ENCODE peak calls at places on chromosome 4, in six cellular contexts. One of them, this sample, is unnamed.

GRCh38 chr4:154366956-154367355 is 124.6 kb downstream of the DCHS2 start:
- DNase-seq in GM12891: no peak
- DNase-seq in HepG2: no peak
- DNase-seq in H1: no peak
- DNase-seq in GM12878: no peak
- DNase-seq in K562: no peak
- DNase-seq in this sample: no peak

GRCh38 chr4:150518559-150518958 is 63.4 kb upstream of the MAB21L2 start:
- DNase-seq in GM12891: no peak
- DNase-seq in HepG2: no peak
- DNase-seq in H1: no peak
- DNase-seq in GM12878: no peak
- DNase-seq in K562: no peak
- DNase-seq in this sample: no peak

GRCh38 chr4:10296730-10297129 is 160.5 kb downstream of the ZNF518B start:
- DNase-seq in GM12891: no peak
- DNase-seq in HepG2: no peak
- DNase-seq in H1: no peak
- DNase-seq in GM12878: no peak
- DNase-seq in K562: no peak
- DNase-seq in this sample: no peak

GRCh38 chr4:115128037-115128436 is 14.6 kb upstream of the NDST4 start:
- DNase-seq in GM12891: no peak
- DNase-seq in HepG2: no peak
- DNase-seq in H1: no peak
- DNase-seq in GM12878: no peak
- DNase-seq in K562: no peak
- DNase-seq in this sample: no peak

GRCh38 chr4:9891740-9892139 is 110.3 kb downstream of the DRD5 start:
- DNase-seq in GM12891: no peak
- DNase-seq in HepG2: no peak
- DNase-seq in H1: no peak
- DNase-seq in GM12878: no peak
- DNase-seq in K562: no peak
- DNase-seq in this sample: no peak

GRCh38 chr4:122783301-122784215 is 43.1 kb upstream of the FGF2 start:
- DNase-seq in GM12891: no peak
- DNase-seq in HepG2: peak; percentile 37
- DNase-seq in H1: peak; percentile 95
- DNase-seq in GM12878: no peak
- DNase-seq in K562: no peak
- DNase-seq in this sample: no peak

GRCh38 chr4:15778191-15778741 is at the start of gene CD38:
- DNase-seq in GM12891: peak; percentile 49
- DNase-seq in HepG2: no peak
- DNase-seq in H1: no peak
- DNase-seq in GM12878: peak; percentile 67
- DNase-seq in K562: no peak
- DNase-seq in this sample: peak; percentile 51

GRCh38 chr4:851701-852430 is 25.9 kb upstream of the CPLX1 start:
- DNase-seq in GM12891: no peak
- DNase-seq in HepG2: no peak
- DNase-seq in H1: no peak
- DNase-seq in GM12878: no peak
- DNase-seq in K562: no peak
- DNase-seq in this sample: no peak

GRCh38 chr4:4580494-4580893 is 38.6 kb upstream of the STX18 start:
- DNase-seq in GM12891: no peak
- DNase-seq in HepG2: no peak
- DNase-seq in H1: no peak
- DNase-seq in GM12878: no peak
- DNase-seq in K562: no peak
- DNase-seq in this sample: no peak

GRCh38 chr4:159871141-159871540 is 768.3 kb downstream of the RAPGEF2 start:
- DNase-seq in GM12891: no peak
- DNase-seq in HepG2: no peak
- DNase-seq in H1: no peak
- DNase-seq in GM12878: no peak
- DNase-seq in K562: no peak
- DNase-seq in this sample: no peak

GRCh38 chr4:4810365-4810764 is 49.1 kb upstream of the MSX1 start:
- DNase-seq in GM12891: no peak
- DNase-seq in HepG2: no peak
- DNase-seq in H1: no peak
- DNase-seq in GM12878: no peak
- DNase-seq in K562: no peak
- DNase-seq in this sample: no peak

GRCh38 chr4:95129708-95130343 is 372.1 kb downstream of the BMPR1B start:
- DNase-seq in GM12891: no peak
- DNase-seq in HepG2: no peak
- DNase-seq in H1: no peak
- DNase-seq in GM12878: no peak
- DNase-seq in K562: peak; percentile 13
- DNase-seq in this sample: no peak

GRCh38 chr4:1210971-1211370 is 38.0 kb downstream of the CTBP1 start:
- DNase-seq in GM12891: no peak
- DNase-seq in HepG2: no peak
- DNase-seq in H1: no peak
- DNase-seq in GM12878: no peak
- DNase-seq in K562: no peak
- DNase-seq in this sample: no peak

GRCh38 chr4:25123236-25123635 is 37.0 kb downstream of the SEPSECS start:
- DNase-seq in GM12891: no peak
- DNase-seq in HepG2: no peak
- DNase-seq in H1: no peak
- DNase-seq in GM12878: peak; percentile 37
- DNase-seq in K562: no peak
- DNase-seq in this sample: no peak

GRCh38 chr4:153349206-153349805 is 4.8 kb downstream of the MND1 start:
- DNase-seq in GM12891: no peak
- DNase-seq in HepG2: no peak
- DNase-seq in H1: no peak
- DNase-seq in GM12878: no peak
- DNase-seq in K562: no peak
- DNase-seq in this sample: no peak

GRCh38 chr4:11878241-11878640 is 449.5 kb upstream of the HS3ST1 start:
- DNase-seq in GM12891: no peak
- DNase-seq in HepG2: no peak
- DNase-seq in H1: no peak
- DNase-seq in GM12878: no peak
- DNase-seq in K562: no peak
- DNase-seq in this sample: no peak

GRCh38 chr4:99587803-99588202 is 13.2 kb downstream of the MTTP start:
- DNase-seq in GM12891: no peak
- DNase-seq in HepG2: no peak
- DNase-seq in H1: no peak
- DNase-seq in GM12878: no peak
- DNase-seq in K562: no peak
- DNase-seq in this sample: no peak

GRCh38 chr4:41232406-41232805 is 18.1 kb upstream of the APBB2 start:
- DNase-seq in GM12891: no peak
- DNase-seq in HepG2: no peak
- DNase-seq in H1: no peak
- DNase-seq in GM12878: no peak
- DNase-seq in K562: no peak
- DNase-seq in this sample: no peak

GRCh38 chr4:158812543-158812942 is 43.7 kb downstream of the FNIP2 start:
- DNase-seq in GM12891: no peak
- DNase-seq in HepG2: peak; percentile 84
- DNase-seq in H1: no peak
- DNase-seq in GM12878: no peak
- DNase-seq in K562: no peak
- DNase-seq in this sample: no peak

GRCh38 chr4:99816611-99817309 is at the start of gene DAPP1:
- DNase-seq in GM12891: peak; percentile 25
- DNase-seq in HepG2: no peak
- DNase-seq in H1: no peak
- DNase-seq in GM12878: peak; percentile 94
- DNase-seq in K562: no peak
- DNase-seq in this sample: peak; percentile 34

GRCh38 chr4:105548483-105548882 is 3.9 kb upstream of the ARHGEF38 start:
- DNase-seq in GM12891: no peak
- DNase-seq in HepG2: no peak
- DNase-seq in H1: no peak
- DNase-seq in GM12878: no peak
- DNase-seq in K562: no peak
- DNase-seq in this sample: no peak

GRCh38 chr4:27010334-27010940 is 149.8 kb downstream of the STIM2 start:
- DNase-seq in GM12891: no peak
- DNase-seq in HepG2: peak; percentile 46
- DNase-seq in H1: no peak
- DNase-seq in GM12878: peak; percentile 16
- DNase-seq in K562: peak; percentile 46
- DNase-seq in this sample: no peak

GRCh38 chr4:19239565-19239964 is 1012.1 kb upstream of the SLIT2 start:
- DNase-seq in GM12891: no peak
- DNase-seq in HepG2: no peak
- DNase-seq in H1: no peak
- DNase-seq in GM12878: no peak
- DNase-seq in K562: no peak
- DNase-seq in this sample: no peak

GRCh38 chr4:130747842-130748241 is 1651.9 kb downstream of the C4orf33 start:
- DNase-seq in GM12891: no peak
- DNase-seq in HepG2: no peak
- DNase-seq in H1: no peak
- DNase-seq in GM12878: no peak
- DNase-seq in K562: no peak
- DNase-seq in this sample: no peak

GRCh38 chr4:71389149-71389840 is 50.5 kb downstream of the SLC4A4 start:
- DNase-seq in GM12891: no peak
- DNase-seq in HepG2: no peak
- DNase-seq in H1: no peak
- DNase-seq in GM12878: no peak
- DNase-seq in K562: no peak
- DNase-seq in this sample: no peak

DNA sequence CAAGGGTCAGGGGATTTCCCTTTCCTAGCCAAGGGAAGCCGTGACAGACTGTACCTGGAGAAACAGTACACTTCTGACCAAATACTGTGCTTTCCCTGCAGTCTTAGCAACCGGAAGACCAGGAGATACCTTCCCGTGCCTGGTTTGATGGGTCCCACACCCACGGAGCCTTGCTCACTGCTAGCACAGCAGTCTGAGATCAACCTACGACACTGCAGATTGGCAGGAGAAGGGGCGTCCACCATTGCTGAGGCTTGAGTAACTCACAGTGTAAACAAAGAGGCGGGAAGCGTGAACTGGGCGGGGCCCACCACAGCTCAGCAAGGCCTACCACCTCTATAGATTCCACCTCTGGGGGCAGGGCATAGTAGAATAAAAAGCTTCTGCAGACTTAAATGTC is 48.7 kb upstream of the SRD5A3 start:
- DNase-seq in GM12891: no peak
- DNase-seq in HepG2: peak; percentile 20
- DNase-seq in H1: no peak
- DNase-seq in GM12878: no peak
- DNase-seq in K562: peak; percentile 17
- DNase-seq in this sample: no peak
- TF ChIP-seq TAF1 in GM12891: no peak
- TF ChIP-seq TAF1 in HepG2: no peak
- TF ChIP-seq TAF1 in H1: no peak
- TF ChIP-seq TAF1 in GM12878: no peak
- TF ChIP-seq TAF1 in K562: no peak
- TF ChIP-seq TAF1 in this sample: no peak

DNA sequence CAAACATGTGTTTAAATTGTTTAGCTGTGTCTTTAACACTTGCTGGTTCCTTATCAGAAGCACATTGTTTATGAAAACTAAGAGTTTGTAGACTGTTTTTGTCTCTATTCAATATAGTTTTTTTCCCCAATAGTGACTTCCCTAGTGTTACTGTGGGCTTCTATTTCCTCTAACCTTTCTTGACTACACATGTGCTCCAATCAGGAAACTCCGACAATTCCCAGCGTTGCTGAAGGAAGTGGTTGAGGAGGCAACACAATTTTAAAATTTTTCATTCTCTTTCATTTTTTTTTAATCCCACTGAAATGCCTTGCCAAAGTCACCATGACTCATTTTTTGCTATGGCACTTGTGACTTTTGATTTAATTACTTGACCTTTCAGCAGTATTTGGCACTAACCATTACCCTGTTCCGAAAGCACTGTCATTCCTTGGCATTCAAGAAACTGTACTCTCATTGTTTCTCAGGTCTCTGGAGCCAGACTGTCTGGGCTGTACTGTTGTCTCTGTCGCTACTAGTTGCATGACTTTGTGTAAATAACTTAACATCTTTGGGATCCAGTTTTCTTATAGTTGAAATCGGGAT is 67.6 kb upstream of the FREM3 start:
- DNase-seq in GM12891: no peak
- DNase-seq in HepG2: no peak
- DNase-seq in H1: no peak
- DNase-seq in GM12878: no peak
- DNase-seq in K562: no peak
- DNase-seq in this sample: no peak
- TF ChIP-seq POLR2AphosphoS5 in GM12891: no peak
- TF ChIP-seq POLR2AphosphoS5 in HepG2: no peak
- TF ChIP-seq POLR2AphosphoS5 in H1: no peak
- TF ChIP-seq POLR2AphosphoS5 in GM12878: no peak
- TF ChIP-seq POLR2AphosphoS5 in K562: no peak
- TF ChIP-seq POLR2AphosphoS5 in this sample: no peak

GRCh38 chr4:140037353-140038030 is 116.5 kb downstream of the MAML3 start:
- DNase-seq in GM12891: no peak
- DNase-seq in HepG2: peak; percentile 77
- DNase-seq in H1: no peak
- DNase-seq in GM12878: no peak
- DNase-seq in K562: no peak
- DNase-seq in this sample: no peak
- TF ChIP-seq POLR2A in GM12891: no peak
- TF ChIP-seq POLR2A in HepG2: no peak
- TF ChIP-seq POLR2A in H1: no peak
- TF ChIP-seq POLR2A in GM12878: no peak
- TF ChIP-seq POLR2A in K562: no peak
- TF ChIP-seq POLR2A in this sample: no peak

GRCh38 chr4:63583561-63583960 is 825.7 kb downstream of the TECRL start:
- DNase-seq in GM12891: no peak
- DNase-seq in HepG2: no peak
- DNase-seq in H1: no peak
- DNase-seq in GM12878: no peak
- DNase-seq in K562: no peak
- DNase-seq in this sample: no peak

GRCh38 chr4:63580796-63581475 is 828.3 kb downstream of the TECRL start:
- DNase-seq in GM12891: no peak
- DNase-seq in HepG2: no peak
- DNase-seq in H1: no peak
- DNase-seq in GM12878: peak; percentile 36
- DNase-seq in K562: no peak
- DNase-seq in this sample: no peak

GRCh38 chr4:63582997-63583396 is 826.3 kb downstream of the TECRL start:
- DNase-seq in GM12891: no peak
- DNase-seq in HepG2: no peak
- DNase-seq in H1: no peak
- DNase-seq in GM12878: no peak
- DNase-seq in K562: no peak
- DNase-seq in this sample: no peak

DNA sequence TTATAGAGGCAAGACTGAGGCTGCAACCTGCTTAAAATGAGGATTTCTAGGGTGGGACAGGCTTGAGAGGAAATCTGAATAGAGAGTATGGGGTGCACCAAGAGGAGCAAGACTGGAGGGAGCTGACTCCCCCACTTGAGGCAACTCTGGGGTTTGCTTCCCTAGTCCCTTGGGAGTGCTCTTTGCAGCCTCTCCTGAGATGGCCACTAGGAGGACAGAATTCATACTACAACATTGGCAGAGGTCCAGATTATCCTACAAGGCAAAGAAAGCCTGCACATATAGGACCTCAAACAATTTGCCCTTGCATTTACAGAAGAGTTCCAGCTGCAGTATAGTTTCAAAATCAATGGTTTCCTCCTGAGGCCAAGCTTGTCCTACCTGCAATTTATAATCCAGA is 830.9 kb downstream of the TECRL start:
- DNase-seq in GM12891: no peak
- DNase-seq in HepG2: no peak
- DNase-seq in H1: no peak
- DNase-seq in GM12878: no peak
- DNase-seq in K562: no peak
- DNase-seq in this sample: no peak
- TF ChIP-seq TAF1 in GM12891: no peak
- TF ChIP-seq TAF1 in HepG2: no peak
- TF ChIP-seq TAF1 in H1: no peak
- TF ChIP-seq TAF1 in GM12878: no peak
- TF ChIP-seq TAF1 in K562: no peak
- TF ChIP-seq TAF1 in this sample: no peak